ENCODE peak calls at places on chromosomes 12 and 14, in eight cellular contexts. One of them, this sample, is unnamed.

GRCh38 chr12:61880186-61880585 is 380.0 kb upstream of the USP15 start:
- DNase-seq in IMR-90: no peak
- DNase-seq in Calu3: no peak
- DNase-seq in colonic mucosa: no peak
- DNase-seq in lower leg skin: no peak
- DNase-seq in prostate gland: no peak
- DNase-seq in keratinocyte: no peak
- DNase-seq in fibroblast of mammary gland: no peak
- DNase-seq in this sample: no peak

GRCh38 chr12:87816186-87816585 is 213.0 kb downstream of the C12orf50 start:
- DNase-seq in fibroblast of mammary gland: peak
- DNase-seq in colonic mucosa: no peak
- DNase-seq in Calu3: no peak
- DNase-seq in lower leg skin: no peak
- DNase-seq in keratinocyte: no peak
- DNase-seq in prostate gland: no peak
- DNase-seq in IMR-90: peak
- DNase-seq in this sample: peak

GRCh38 chr12:69540606-69541386 is 44.5 kb upstream of the CCT2 start:
- DNase-seq in colonic mucosa: no peak
- DNase-seq in lower leg skin: no peak
- DNase-seq in IMR-90: peak
- DNase-seq in fibroblast of mammary gland: peak
- DNase-seq in prostate gland: no peak
- DNase-seq in Calu3: no peak
- DNase-seq in keratinocyte: no peak
- DNase-seq in this sample: peak

GRCh38 chr14:100237735-100238418 is 1.1 kb upstream of the YY1 start:
- DNase-seq in fibroblast of mammary gland: peak
- DNase-seq in prostate gland: peak
- DNase-seq in lower leg skin: peak
- DNase-seq in keratinocyte: no peak
- DNase-seq in IMR-90: peak
- DNase-seq in colonic mucosa: peak
- DNase-seq in Calu3: peak
- DNase-seq in this sample: peak

GRCh38 chr12:70732287-70732686 is 95.1 kb upstream of the PTPRB start:
- DNase-seq in fibroblast of mammary gland: no peak
- DNase-seq in lower leg skin: no peak
- DNase-seq in IMR-90: no peak
- DNase-seq in keratinocyte: no peak
- DNase-seq in prostate gland: no peak
- DNase-seq in Calu3: no peak
- DNase-seq in colonic mucosa: no peak
- DNase-seq in this sample: no peak

GRCh38 chr14:89214221-89214965 is 202.6 kb downstream of the FOXN3 start:
- DNase-seq in colonic mucosa: peak
- DNase-seq in keratinocyte: no peak
- DNase-seq in prostate gland: peak
- DNase-seq in IMR-90: no peak
- DNase-seq in fibroblast of mammary gland: no peak
- DNase-seq in lower leg skin: peak
- DNase-seq in Calu3: peak
- DNase-seq in this sample: no peak

GRCh38 chr12:76032043-76032981 is 736 bp upstream of the PHLDA1 start:
- DNase-seq in IMR-90: peak
- DNase-seq in fibroblast of mammary gland: peak
- DNase-seq in lower leg skin: peak
- DNase-seq in keratinocyte: no peak
- DNase-seq in prostate gland: peak
- DNase-seq in Calu3: peak
- DNase-seq in colonic mucosa: peak
- DNase-seq in this sample: peak

GRCh38 chr12:132511516-132512196 is 21.7 kb downstream of the FBRSL1 start:
- DNase-seq in fibroblast of mammary gland: no peak
- DNase-seq in keratinocyte: no peak
- DNase-seq in colonic mucosa: no peak
- DNase-seq in Calu3: no peak
- DNase-seq in lower leg skin: no peak
- DNase-seq in IMR-90: no peak
- DNase-seq in prostate gland: no peak
- DNase-seq in this sample: no peak

GRCh38 chr14:59215353-59215752 is 26.9 kb downstream of the DAAM1 start:
- DNase-seq in lower leg skin: peak
- DNase-seq in colonic mucosa: peak
- DNase-seq in Calu3: no peak
- DNase-seq in prostate gland: peak
- DNase-seq in keratinocyte: no peak
- DNase-seq in fibroblast of mammary gland: peak
- DNase-seq in IMR-90: peak
- DNase-seq in this sample: peak

GRCh38 chr12:77685112-77685511 is 145.6 kb upstream of the NAV3 start:
- DNase-seq in lower leg skin: peak
- DNase-seq in prostate gland: peak
- DNase-seq in IMR-90: peak
- DNase-seq in fibroblast of mammary gland: peak
- DNase-seq in colonic mucosa: peak
- DNase-seq in Calu3: peak
- DNase-seq in keratinocyte: peak
- DNase-seq in this sample: peak

GRCh38 chr12:77687346-77687745 is 143.3 kb upstream of the NAV3 start:
- DNase-seq in lower leg skin: no peak
- DNase-seq in IMR-90: no peak
- DNase-seq in keratinocyte: no peak
- DNase-seq in Calu3: no peak
- DNase-seq in prostate gland: no peak
- DNase-seq in colonic mucosa: no peak
- DNase-seq in fibroblast of mammary gland: peak
- DNase-seq in this sample: peak

GRCh38 chr12:77685906-77686305 is 144.8 kb upstream of the NAV3 start:
- DNase-seq in Calu3: no peak
- DNase-seq in prostate gland: no peak
- DNase-seq in keratinocyte: no peak
- DNase-seq in IMR-90: no peak
- DNase-seq in fibroblast of mammary gland: no peak
- DNase-seq in lower leg skin: no peak
- DNase-seq in colonic mucosa: no peak
- DNase-seq in this sample: no peak

GRCh38 chr12:77689510-77690086 is 141.1 kb upstream of the NAV3 start:
- DNase-seq in Calu3: no peak
- DNase-seq in lower leg skin: no peak
- DNase-seq in keratinocyte: no peak
- DNase-seq in IMR-90: no peak
- DNase-seq in colonic mucosa: no peak
- DNase-seq in fibroblast of mammary gland: no peak
- DNase-seq in prostate gland: no peak
- DNase-seq in this sample: no peak

GRCh38 chr12:77686760-77687159 is 143.9 kb upstream of the NAV3 start:
- DNase-seq in colonic mucosa: no peak
- DNase-seq in Calu3: no peak
- DNase-seq in fibroblast of mammary gland: peak
- DNase-seq in IMR-90: peak
- DNase-seq in prostate gland: no peak
- DNase-seq in keratinocyte: no peak
- DNase-seq in lower leg skin: no peak
- DNase-seq in this sample: peak
- TF ChIP-seq CTCF in colonic mucosa: no peak
- TF ChIP-seq CTCF in Calu3: no peak
- TF ChIP-seq CTCF in fibroblast of mammary gland: peak
- TF ChIP-seq CTCF in IMR-90: peak
- TF ChIP-seq CTCF in prostate gland: no peak
- TF ChIP-seq CTCF in keratinocyte: no peak
- TF ChIP-seq CTCF in lower leg skin: no peak
- TF ChIP-seq CTCF in this sample: peak

GRCh38 chr14:37597538-37598084 is 2.2 kb downstream of the TTC6 start:
- DNase-seq in prostate gland: no peak
- DNase-seq in IMR-90: no peak
- DNase-seq in keratinocyte: no peak
- DNase-seq in lower leg skin: no peak
- DNase-seq in Calu3: no peak
- DNase-seq in fibroblast of mammary gland: peak
- DNase-seq in colonic mucosa: peak
- DNase-seq in this sample: no peak
- TF ChIP-seq CTCF in prostate gland: peak
- TF ChIP-seq CTCF in IMR-90: peak
- TF ChIP-seq CTCF in keratinocyte: peak
- TF ChIP-seq CTCF in lower leg skin: no peak
- TF ChIP-seq CTCF in Calu3: no peak
- TF ChIP-seq CTCF in fibroblast of mammary gland: peak
- TF ChIP-seq CTCF in colonic mucosa: no peak
- TF ChIP-seq CTCF in this sample: peak

GRCh38 chr12:20423557-20423956 is 55.2 kb downstream of the PDE3A start:
- DNase-seq in IMR-90: no peak
- DNase-seq in prostate gland: no peak
- DNase-seq in Calu3: no peak
- DNase-seq in fibroblast of mammary gland: no peak
- DNase-seq in lower leg skin: no peak
- DNase-seq in keratinocyte: no peak
- DNase-seq in colonic mucosa: no peak
- DNase-seq in this sample: no peak
- TF ChIP-seq CTCF in IMR-90: no peak
- TF ChIP-seq CTCF in prostate gland: no peak
- TF ChIP-seq CTCF in Calu3: no peak
- TF ChIP-seq CTCF in fibroblast of mammary gland: no peak
- TF ChIP-seq CTCF in lower leg skin: no peak
- TF ChIP-seq CTCF in keratinocyte: no peak
- TF ChIP-seq CTCF in colonic mucosa: no peak
- TF ChIP-seq CTCF in this sample: no peak

DNA sequence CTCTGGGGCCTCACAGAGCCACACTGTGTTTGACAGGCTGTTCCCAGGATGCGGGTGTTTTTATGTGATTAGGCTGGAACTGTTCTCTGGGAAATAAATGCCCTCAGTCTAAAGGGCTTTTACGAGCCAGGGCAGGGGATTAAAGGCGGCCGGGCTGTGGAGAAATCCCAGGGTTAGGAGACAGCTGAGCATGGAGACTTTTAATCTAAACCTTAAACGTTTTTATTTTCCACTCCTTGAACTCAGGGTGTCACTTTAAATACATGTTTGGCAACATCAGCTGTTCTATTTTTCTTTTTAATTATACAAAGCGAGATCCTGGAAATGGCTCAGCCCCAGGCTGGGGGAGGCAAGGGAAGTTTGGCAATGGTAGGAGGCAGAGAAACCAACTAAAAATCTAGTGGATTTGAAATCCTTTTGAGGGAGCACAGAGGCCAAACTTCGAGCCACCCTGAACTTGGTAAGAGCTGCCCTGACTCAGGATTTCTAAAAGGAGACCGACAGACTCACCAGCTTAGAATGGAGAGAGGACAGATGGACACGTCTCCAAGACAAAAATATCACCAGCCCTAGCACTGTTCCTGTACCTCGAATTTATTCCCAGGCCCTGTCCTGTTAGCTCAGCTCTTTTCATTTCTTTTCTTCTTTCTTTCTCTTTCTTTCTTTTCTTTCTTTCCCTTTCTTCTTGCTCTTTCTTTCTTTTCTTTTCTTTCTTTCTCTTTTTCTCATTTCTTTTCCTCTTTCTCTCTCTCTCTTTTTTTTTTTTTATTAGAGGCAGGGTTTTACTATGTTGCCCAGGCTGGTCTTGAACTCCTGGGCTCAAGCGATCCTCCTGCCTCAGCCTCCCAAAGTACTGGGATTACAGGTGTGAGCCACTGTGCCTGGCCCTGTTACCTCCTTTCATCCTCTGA is 15.8 kb upstream of the ORAI1 start:
- DNase-seq in prostate gland: no peak
- DNase-seq in colonic mucosa: no peak
- DNase-seq in fibroblast of mammary gland: peak
- DNase-seq in lower leg skin: no peak
- DNase-seq in keratinocyte: no peak
- DNase-seq in Calu3: no peak
- DNase-seq in IMR-90: peak
- DNase-seq in this sample: peak
- TF ChIP-seq CTCF in prostate gland: no peak
- TF ChIP-seq CTCF in colonic mucosa: no peak
- TF ChIP-seq CTCF in fibroblast of mammary gland: no peak
- TF ChIP-seq CTCF in lower leg skin: no peak
- TF ChIP-seq CTCF in keratinocyte: no peak
- TF ChIP-seq CTCF in Calu3: no peak
- TF ChIP-seq CTCF in IMR-90: no peak
- TF ChIP-seq CTCF in this sample: no peak

GRCh38 chr14:51129130-51129529 is 34.2 kb upstream of the TRIM9 start:
- DNase-seq in lower leg skin: no peak
- DNase-seq in IMR-90: no peak
- DNase-seq in fibroblast of mammary gland: no peak
- DNase-seq in keratinocyte: no peak
- DNase-seq in prostate gland: no peak
- DNase-seq in colonic mucosa: no peak
- DNase-seq in Calu3: no peak
- DNase-seq in this sample: no peak
- TF ChIP-seq CTCF in lower leg skin: no peak
- TF ChIP-seq CTCF in IMR-90: no peak
- TF ChIP-seq CTCF in fibroblast of mammary gland: no peak
- TF ChIP-seq CTCF in keratinocyte: no peak
- TF ChIP-seq CTCF in prostate gland: no peak
- TF ChIP-seq CTCF in colonic mucosa: no peak
- TF ChIP-seq CTCF in Calu3: no peak
- TF ChIP-seq CTCF in this sample: peak

This sample was measured in fibroblast of the aortic adventitia.